ENCODE peak calls at places on chromosomes 11 and 22, in seven cellular contexts. One of them, this sample, is unnamed.

GRCh38 chr11:58622344-58622743 is at the start of gene CNTF:
- DNase-seq in neuronal stem cell: no peak
- DNase-seq in IMR-90: peak; percentile 13
- DNase-seq in mesenchymal stem cell: peak; percentile 34
- DNase-seq in H1: no peak
- DNase-seq in H9: no peak
- DNase-seq in trophoblast cell: peak; percentile 3
- DNase-seq in this sample: peak; percentile 30

GRCh38 chr11:94926271-94926625 is 47.1 kb downstream of the CWC15 start:
- DNase-seq in H9: no peak
- DNase-seq in neuronal stem cell: no peak
- DNase-seq in trophoblast cell: no peak
- DNase-seq in IMR-90: peak; percentile 27
- DNase-seq in mesenchymal stem cell: peak; percentile 76
- DNase-seq in H1: no peak
- DNase-seq in this sample: peak; percentile 41

GRCh38 chr11:118401880-118402590 is 629 bp downstream of the ATP5MG start:
- DNase-seq in mesenchymal stem cell: peak; percentile 89
- DNase-seq in H1: peak; percentile 44
- DNase-seq in IMR-90: peak; percentile 92
- DNase-seq in H9: no peak
- DNase-seq in trophoblast cell: peak; percentile 98
- DNase-seq in neuronal stem cell: peak; percentile 17
- DNase-seq in this sample: peak; percentile 31

GRCh38 chr11:126403039-126403438 is 47.6 kb downstream of the ST3GAL4 start:
- DNase-seq in trophoblast cell: peak; percentile 98
- DNase-seq in neuronal stem cell: no peak
- DNase-seq in IMR-90: no peak
- DNase-seq in mesenchymal stem cell: no peak
- DNase-seq in H1: no peak
- DNase-seq in H9: peak; percentile 53
- DNase-seq in this sample: peak; percentile 71

GRCh38 chr11:6635082-6635932 is 16.1 kb upstream of the TPP1 start:
- DNase-seq in H9: peak; percentile 31
- DNase-seq in trophoblast cell: no peak
- DNase-seq in mesenchymal stem cell: peak; percentile 86
- DNase-seq in neuronal stem cell: no peak
- DNase-seq in IMR-90: peak; percentile 87
- DNase-seq in H1: no peak
- DNase-seq in this sample: no peak

GRCh38 chr11:5626191-5626590 is 1.4 kb downstream of the TRIM34 start:
- DNase-seq in trophoblast cell: peak; percentile 84
- DNase-seq in H9: no peak
- DNase-seq in mesenchymal stem cell: peak; percentile 70
- DNase-seq in neuronal stem cell: no peak
- DNase-seq in H1: no peak
- DNase-seq in IMR-90: peak; percentile 70
- DNase-seq in this sample: no peak

GRCh38 chr11:10909141-10909883 is 51.5 kb upstream of the ZBED5 start:
- DNase-seq in IMR-90: peak; percentile 42
- DNase-seq in mesenchymal stem cell: no peak
- DNase-seq in trophoblast cell: no peak
- DNase-seq in H9: no peak
- DNase-seq in H1: no peak
- DNase-seq in neuronal stem cell: no peak
- DNase-seq in this sample: no peak

GRCh38 chr11:61691378-61692156 is 11.4 kb downstream of the DAGLA start:
- DNase-seq in H9: no peak
- DNase-seq in IMR-90: no peak
- DNase-seq in H1: no peak
- DNase-seq in mesenchymal stem cell: no peak
- DNase-seq in trophoblast cell: no peak
- DNase-seq in neuronal stem cell: no peak
- DNase-seq in this sample: peak; percentile 47

GRCh38 chr11:106925245-106925644 is 93.0 kb downstream of the GUCY1A2 start:
- DNase-seq in trophoblast cell: no peak
- DNase-seq in neuronal stem cell: no peak
- DNase-seq in IMR-90: no peak
- DNase-seq in H1: no peak
- DNase-seq in H9: no peak
- DNase-seq in mesenchymal stem cell: no peak
- DNase-seq in this sample: no peak

GRCh38 chr22:38012604-38013072 is 28.3 kb upstream of the SOX10 start:
- DNase-seq in trophoblast cell: no peak
- DNase-seq in mesenchymal stem cell: no peak
- DNase-seq in neuronal stem cell: no peak
- DNase-seq in IMR-90: peak; percentile 85
- DNase-seq in H1: no peak
- DNase-seq in H9: no peak
- DNase-seq in this sample: no peak

GRCh38 chr11:10673476-10674062 is 20.0 kb downstream of the IRAG1 start:
- DNase-seq in mesenchymal stem cell: peak; percentile 18
- DNase-seq in H9: no peak
- DNase-seq in trophoblast cell: no peak
- DNase-seq in neuronal stem cell: no peak
- DNase-seq in IMR-90: peak; percentile 51
- DNase-seq in H1: no peak
- DNase-seq in this sample: no peak

GRCh38 chr22:35491908-35492380 is 48.7 kb upstream of the RASD2 start:
- DNase-seq in trophoblast cell: no peak
- DNase-seq in neuronal stem cell: no peak
- DNase-seq in IMR-90: no peak
- DNase-seq in mesenchymal stem cell: no peak
- DNase-seq in H1: no peak
- DNase-seq in H9: no peak
- DNase-seq in this sample: no peak

GRCh38 chr11:18706330-18707243 is 8.0 kb downstream of the TMEM86A start:
- DNase-seq in IMR-90: no peak
- DNase-seq in H1: no peak
- DNase-seq in trophoblast cell: peak; percentile 42
- DNase-seq in neuronal stem cell: no peak
- DNase-seq in mesenchymal stem cell: no peak
- DNase-seq in H9: no peak
- DNase-seq in this sample: no peak

GRCh38 chr11:79419120-79419519 is 21.7 kb downstream of the TENM4 start:
- DNase-seq in H9: no peak
- DNase-seq in IMR-90: peak; percentile 85
- DNase-seq in H1: no peak
- DNase-seq in trophoblast cell: peak; percentile 52
- DNase-seq in mesenchymal stem cell: peak; percentile 27
- DNase-seq in neuronal stem cell: no peak
- DNase-seq in this sample: peak; percentile 61

GRCh38 chr11:109853156-109853776 is 239.9 kb upstream of the ZC3H12C start:
- DNase-seq in H9: no peak
- DNase-seq in IMR-90: peak; percentile 87
- DNase-seq in H1: no peak
- DNase-seq in trophoblast cell: peak; percentile 90
- DNase-seq in neuronal stem cell: peak; percentile 31
- DNase-seq in mesenchymal stem cell: peak; percentile 78
- DNase-seq in this sample: peak; percentile 81

GRCh38 chr22:37781434-37782059 is 26.2 kb upstream of the GCAT start:
- DNase-seq in trophoblast cell: no peak
- DNase-seq in mesenchymal stem cell: no peak
- DNase-seq in H1: no peak
- DNase-seq in neuronal stem cell: no peak
- DNase-seq in IMR-90: peak; percentile 19
- DNase-seq in H9: peak; percentile 52
- DNase-seq in this sample: peak; percentile 42

GRCh38 chr22:50525104-50525958 is at the start of gene SCO2:
- DNase-seq in trophoblast cell: peak; percentile 100
- DNase-seq in mesenchymal stem cell: peak; percentile 97
- DNase-seq in IMR-90: peak; percentile 97
- DNase-seq in H1: peak; percentile 96
- DNase-seq in H9: peak; percentile 94
- DNase-seq in neuronal stem cell: peak; percentile 98
- DNase-seq in this sample: peak; percentile 98

GRCh38 chr11:22920939-22921565 is 60.8 kb upstream of the CCDC179 start:
- DNase-seq in neuronal stem cell: peak; percentile 26
- DNase-seq in H1: no peak
- DNase-seq in IMR-90: peak; percentile 76
- DNase-seq in trophoblast cell: peak; percentile 41
- DNase-seq in H9: peak; percentile 51
- DNase-seq in mesenchymal stem cell: peak; percentile 69
- DNase-seq in this sample: peak; percentile 88

GRCh38 chr11:16226245-16226644 is 130.1 kb downstream of the SOX6 start:
- DNase-seq in mesenchymal stem cell: peak; percentile 67
- DNase-seq in H1: no peak
- DNase-seq in H9: no peak
- DNase-seq in trophoblast cell: no peak
- DNase-seq in IMR-90: peak; percentile 67
- DNase-seq in neuronal stem cell: no peak
- DNase-seq in this sample: no peak

DNA sequence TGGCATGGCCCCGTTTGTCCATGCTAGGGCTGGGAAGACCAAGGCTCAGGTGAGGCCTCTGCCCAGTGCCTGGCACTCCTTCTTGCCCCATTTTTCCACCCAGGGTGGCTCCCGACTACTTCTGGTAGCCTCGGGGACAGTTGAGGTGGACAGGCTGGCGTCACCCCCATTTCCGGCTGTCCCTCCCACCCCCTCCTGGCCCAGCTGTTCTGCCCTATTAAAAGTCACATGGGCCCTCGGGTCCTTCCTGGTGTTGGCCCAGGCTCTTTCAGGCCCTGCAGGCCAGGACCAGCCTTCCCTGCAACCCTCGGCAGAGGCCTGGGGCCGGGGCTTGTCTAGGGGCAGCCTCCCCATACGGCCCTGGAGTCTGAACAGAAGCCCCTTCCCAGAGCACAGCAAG is 9.5 kb downstream of the CD81 start:
- DNase-seq in neuronal stem cell: no peak
- DNase-seq in IMR-90: no peak
- DNase-seq in mesenchymal stem cell: no peak
- DNase-seq in trophoblast cell: no peak
- DNase-seq in H1: no peak
- DNase-seq in H9: no peak
- DNase-seq in this sample: no peak
- H3K4me1 ChIP-seq in neuronal stem cell: peaks cover 38% of the 10 kb centered on the region
- H3K4me1 ChIP-seq in IMR-90: peaks cover 56% of the 10 kb centered on the region
- H3K4me1 ChIP-seq in mesenchymal stem cell: peaks cover 89% of the 10 kb centered on the region
- H3K4me1 ChIP-seq in trophoblast cell: peaks cover 3% of the 10 kb centered on the region
- H3K4me1 ChIP-seq in H1: peaks cover 8% of the 10 kb centered on the region
- H3K4me1 ChIP-seq in H9: no peaks in the 10 kb centered on the region
- H3K4me1 ChIP-seq in this sample: peaks cover 3% of the 10 kb centered on the region

GRCh38 chr22:17369553-17370035 is 334 bp downstream of the CECR2 start:
- DNase-seq in H9: peak; percentile 56
- DNase-seq in IMR-90: no peak
- DNase-seq in H1: peak; percentile 71
- DNase-seq in neuronal stem cell: peak; percentile 57
- DNase-seq in mesenchymal stem cell: peak; percentile 1
- DNase-seq in trophoblast cell: peak; percentile 46
- DNase-seq in this sample: peak; percentile 77

GRCh38 chr22:17370036-17370765 is 941 bp downstream of the CECR2 start:
- DNase-seq in neuronal stem cell: no peak
- DNase-seq in H1: peak; percentile 61
- DNase-seq in trophoblast cell: peak; percentile 32
- DNase-seq in mesenchymal stem cell: peak; percentile 1
- DNase-seq in H9: no peak
- DNase-seq in IMR-90: no peak
- DNase-seq in this sample: no peak

GRCh38 chr22:17370766-17371181 is 1.5 kb downstream of the CECR2 start:
- DNase-seq in mesenchymal stem cell: no peak
- DNase-seq in H9: no peak
- DNase-seq in trophoblast cell: no peak
- DNase-seq in neuronal stem cell: no peak
- DNase-seq in H1: no peak
- DNase-seq in IMR-90: no peak
- DNase-seq in this sample: no peak

GRCh38 chr22:17373839-17374238 is 4.6 kb downstream of the CECR2 start:
- DNase-seq in mesenchymal stem cell: no peak
- DNase-seq in H1: no peak
- DNase-seq in H9: no peak
- DNase-seq in IMR-90: no peak
- DNase-seq in trophoblast cell: no peak
- DNase-seq in neuronal stem cell: no peak
- DNase-seq in this sample: no peak

GRCh38 chr22:17371446-17371845 is 2.2 kb downstream of the CECR2 start:
- DNase-seq in IMR-90: no peak
- DNase-seq in trophoblast cell: no peak
- DNase-seq in H9: no peak
- DNase-seq in mesenchymal stem cell: no peak
- DNase-seq in neuronal stem cell: no peak
- DNase-seq in H1: no peak
- DNase-seq in this sample: no peak
- H3K27me3 ChIP-seq in IMR-90: peaks cover 42% of the 10 kb centered on the region
- H3K27me3 ChIP-seq in trophoblast cell: no peaks in the 10 kb centered on the region
- H3K27me3 ChIP-seq in H9: no peaks in the 10 kb centered on the region
- H3K27me3 ChIP-seq in mesenchymal stem cell: peaks cover 67% of the 10 kb centered on the region
- H3K27me3 ChIP-seq in neuronal stem cell: no peaks in the 10 kb centered on the region
- H3K27me3 ChIP-seq in H1: no peaks in the 10 kb centered on the region
- H3K27me3 ChIP-seq in this sample: no peaks in the 10 kb centered on the region

GRCh38 chr11:20723366-20723765 is 54.0 kb downstream of the NELL1 start:
- DNase-seq in neuronal stem cell: no peak
- DNase-seq in mesenchymal stem cell: no peak
- DNase-seq in IMR-90: no peak
- DNase-seq in trophoblast cell: no peak
- DNase-seq in H9: no peak
- DNase-seq in H1: no peak
- DNase-seq in this sample: no peak
- H3K4ac ChIP-seq in neuronal stem cell: no peak overlapping the region
- H3K4ac ChIP-seq in mesenchymal stem cell: no peak overlapping the region
- H3K4ac ChIP-seq in IMR-90: no peak overlapping the region
- H3K4ac ChIP-seq in trophoblast cell: no peak overlapping the region
- H3K4ac ChIP-seq in H9: no peak overlapping the region
- H3K4ac ChIP-seq in H1: no peak overlapping the region
- H3K4ac ChIP-seq in this sample: no peak overlapping the region

GRCh38 chr22:21939392-21940319 is 13.0 kb downstream of the PPM1F start:
- DNase-seq in H9: no peak
- DNase-seq in neuronal stem cell: no peak
- DNase-seq in trophoblast cell: peak; percentile 9
- DNase-seq in H1: no peak
- DNase-seq in IMR-90: no peak
- DNase-seq in mesenchymal stem cell: no peak
- DNase-seq in this sample: no peak
- H3K4me1 ChIP-seq in H9: no peaks in the 10 kb centered on the region
- H3K4me1 ChIP-seq in neuronal stem cell: peaks cover 5% of the 10 kb centered on the region
- H3K4me1 ChIP-seq in trophoblast cell: peaks cover 10% of the 10 kb centered on the region
- H3K4me1 ChIP-seq in H1: peaks cover 1% of the 10 kb centered on the region
- H3K4me1 ChIP-seq in IMR-90: peaks cover 29% of the 10 kb centered on the region
- H3K4me1 ChIP-seq in mesenchymal stem cell: peaks cover 57% of the 10 kb centered on the region
- H3K4me1 ChIP-seq in this sample: no peaks in the 10 kb centered on the region

This sample was measured in mesendoderm.